ENCODE peak calls at places on chromosomes 1 and 21, in ten cellular contexts. I is upper lobe of right lung, P is HFF-Myc, K is astrocyte of the spinal cord, H is heart left ventricle, C is pancreas, D is choroid plexus epithelial cell, U is GM13977, O is prostate gland, V is mammary epithelial cell. Z is an unnamed sample.

GRCh38 chr1:43924516-43924915 is 9.1 kb upstream of the ARTN start:
- DNase-seq in K (no peak), D (no peak), V (peak), O (no peak), H (no peak), P (no peak), C (no peak), U (no peak), I (no peak), Z (no peak)

GRCh38 chr1:90716243-90716551 is 905 bp downstream of the BARHL2 start:
- DNase-seq in I (no peak), U (peak), C (no peak), H (no peak), P (no peak), D (no peak), K (no peak), V (no peak), O (no peak), Z (no peak)

GRCh38 chr1:100422065-100422464 is 69.8 kb downstream of the CDC14A start:
- DNase-seq in I (no peak), V (no peak), D (no peak), U (no peak), C (no peak), K (no peak), O (no peak), H (no peak), P (no peak), Z (no peak)

GRCh38 chr1:94274561-94274960 is 37.2 kb upstream of the ARHGAP29 start:
- DNase-seq in H (no peak), C (no peak), I (no peak), D (no peak), P (no peak), K (no peak), O (no peak), V (no peak), U (no peak), Z (no peak)

GRCh38 chr1:39293375-39294070 is 89.0 kb downstream of the MACF1 start:
- DNase-seq in P (no peak), D (no peak), C (no peak), U (no peak), O (no peak), I (no peak), H (no peak), V (no peak), K (peak), Z (no peak)

GRCh38 chr1:93964777-93965200 is 55.6 kb upstream of the GCLM start:
- DNase-seq in K (peak), O (no peak), P (no peak), D (peak), I (no peak), H (no peak), V (peak), U (peak), C (no peak), Z (no peak)

GRCh38 chr1:248873993-248874671 is 15.2 kb upstream of the ZNF692 start:
- DNase-seq in I (peak), O (peak), D (peak), C (peak), P (peak), U (peak), H (peak), V (peak), K (no peak), Z (no peak)

GRCh38 chr1:87826639-87827345 is 498.1 kb downstream of the LMO4 start:
- DNase-seq in O (no peak), P (peak), V (peak), I (no peak), C (no peak), U (peak), K (peak), H (peak), D (peak), Z (no peak)

GRCh38 chr21:20971296-20971921 is 26.8 kb upstream of the NCAM2 start:
- DNase-seq in K (peak), I (no peak), C (no peak), V (no peak), H (peak), O (no peak), P (peak), U (no peak), D (peak), Z (no peak)

GRCh38 chr1:201686709-201687455 is 142.1 kb upstream of the IPO9 start:
- DNase-seq in K (no peak), V (no peak), P (no peak), C (peak), O (no peak), I (no peak), D (no peak), U (no peak), H (no peak), Z (no peak)

GRCh38 chr1:97740891-97741290 is 179.9 kb downstream of the DPYD start:
- DNase-seq in P (no peak), H (no peak), V (no peak), I (no peak), O (no peak), K (no peak), C (no peak), D (no peak), U (no peak), Z (no peak)

GRCh38 chr1:17665950-17666720 is 89.0 kb upstream of the ACTL8 start:
- DNase-seq in C (no peak), P (no peak), O (no peak), U (no peak), H (no peak), K (no peak), D (no peak), V (peak), I (no peak), Z (no peak)

GRCh38 chr1:67942269-67942668 is 108.2 kb downstream of the DIRAS3 start:
- DNase-seq in I (no peak), K (peak), P (no peak), V (no peak), O (no peak), C (no peak), D (peak), U (no peak), H (no peak), Z (no peak)

GRCh38 chr1:75265792-75266191 is 131.6 kb downstream of the LHX8 start:
- DNase-seq in H (no peak), D (peak), P (peak), U (peak), O (no peak), C (no peak), I (no peak), V (peak), K (peak), Z (no peak)

GRCh38 chr1:233867028-233867427 is 37.4 kb upstream of the SLC35F3 start:
- DNase-seq in V (no peak), D (no peak), P (no peak), C (no peak), H (no peak), I (no peak), K (no peak), U (no peak), O (no peak), Z (no peak)
- TF ChIP-seq CTCF in V (no peak), D (no peak), P (no peak), C (no peak), H (no peak), I (no peak), K (no peak), U (no peak), O (no peak), Z (no peak)

GRCh38 chr1:951364-951763 is 7.7 kb downstream of the NOC2L start:
- DNase-seq in K (no peak), C (no peak), P (no peak), I (no peak), H (no peak), U (no peak), O (no peak), V (no peak), D (no peak), Z (no peak)
- TF ChIP-seq CTCF in K (peak), C (no peak), P (peak), I (no peak), H (no peak), U (peak), O (no peak), V (peak), D (peak), Z (peak)

GRCh38 chr1:41779350-41779749 is 139.4 kb downstream of the HIVEP3 start:
- DNase-seq in D (no peak), C (no peak), U (no peak), O (no peak), K (no peak), H (no peak), V (no peak), P (no peak), I (no peak), Z (no peak)
- TF ChIP-seq CTCF in D (peak), C (no peak), U (peak), O (no peak), K (peak), H (no peak), V (no peak), P (peak), I (no peak), Z (peak)

DNA sequence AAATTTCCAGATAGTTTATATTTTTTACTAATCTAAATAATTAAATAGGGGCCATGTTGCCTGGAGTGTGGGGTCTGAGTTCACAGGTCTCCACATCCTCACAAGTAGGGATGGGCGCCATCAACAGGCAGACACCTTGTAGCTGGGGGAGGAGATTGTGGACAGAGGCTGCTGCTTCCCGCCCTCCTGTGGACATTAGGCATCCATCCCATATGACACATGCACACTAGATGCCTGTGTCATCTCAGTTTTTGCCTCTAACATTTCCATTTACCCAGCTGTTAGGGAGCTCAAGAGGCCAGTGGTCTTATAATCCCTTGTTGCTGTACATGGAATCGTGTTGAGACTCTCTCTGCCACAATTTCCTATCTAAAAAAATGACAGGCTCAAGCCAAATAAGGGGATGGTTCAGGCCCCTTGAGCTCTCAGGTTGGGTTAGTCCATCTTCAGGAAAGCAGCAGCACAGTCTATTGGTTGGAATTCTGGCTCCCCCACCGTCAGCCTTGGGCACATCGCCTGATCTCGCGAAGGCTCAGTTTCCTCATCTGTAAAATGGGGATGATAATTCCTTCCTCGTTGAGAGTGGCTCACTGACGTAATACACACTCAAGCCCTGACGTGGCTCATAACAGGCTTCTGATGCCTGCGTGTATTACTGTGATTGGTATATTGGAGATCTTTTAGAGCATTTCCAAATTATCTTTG is 13.6 kb downstream of the LHX4 start:
- DNase-seq in K (no peak), D (no peak), H (no peak), C (no peak), I (no peak), P (no peak), O (no peak), U (no peak), V (no peak), Z (no peak)
- TF ChIP-seq CTCF in K (no peak), D (no peak), H (no peak), C (no peak), I (no peak), P (no peak), O (no peak), U (no peak), V (no peak), Z (no peak)

DNA sequence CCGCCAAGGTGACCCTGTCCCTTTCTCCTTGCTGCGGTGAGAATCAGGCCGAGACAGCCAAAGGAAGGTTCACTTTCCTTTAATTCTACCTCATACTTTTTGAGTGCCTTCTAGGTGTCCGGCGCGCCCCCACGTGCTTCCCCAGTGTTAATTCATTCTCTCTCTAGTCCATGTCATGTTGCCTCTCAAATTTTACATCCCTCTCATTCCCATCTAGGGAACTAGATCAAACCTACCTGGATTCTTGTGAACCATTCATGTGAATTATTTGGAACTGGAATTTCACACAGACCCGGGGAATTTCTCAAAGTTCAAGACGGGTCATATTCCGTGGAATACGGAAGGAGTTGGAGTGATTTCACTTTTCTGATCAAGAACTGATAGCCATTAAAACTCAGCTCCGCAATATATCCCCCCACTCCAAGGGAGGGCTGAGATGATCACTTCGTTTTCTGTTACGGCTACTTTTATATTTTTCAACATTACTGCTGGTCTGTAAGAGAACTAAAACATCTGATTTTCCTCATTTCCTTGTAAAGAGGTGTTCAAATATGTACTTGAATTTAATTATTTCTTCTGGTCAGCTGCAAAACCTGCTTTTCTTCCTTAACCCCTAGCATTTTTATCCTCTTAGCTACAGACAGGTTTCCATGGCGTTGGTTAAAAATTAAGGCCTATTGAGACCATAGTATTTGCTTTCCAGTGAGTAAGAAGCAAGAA is 1.0 kb upstream of the ENO1 start:
- DNase-seq in C (no peak), U (no peak), D (peak), K (peak), P (no peak), H (no peak), O (no peak), I (no peak), V (no peak), Z (no peak)
- TF ChIP-seq CTCF in C (no peak), U (peak), D (peak), K (peak), P (no peak), H (no peak), O (peak), I (no peak), V (peak), Z (peak)

DNA sequence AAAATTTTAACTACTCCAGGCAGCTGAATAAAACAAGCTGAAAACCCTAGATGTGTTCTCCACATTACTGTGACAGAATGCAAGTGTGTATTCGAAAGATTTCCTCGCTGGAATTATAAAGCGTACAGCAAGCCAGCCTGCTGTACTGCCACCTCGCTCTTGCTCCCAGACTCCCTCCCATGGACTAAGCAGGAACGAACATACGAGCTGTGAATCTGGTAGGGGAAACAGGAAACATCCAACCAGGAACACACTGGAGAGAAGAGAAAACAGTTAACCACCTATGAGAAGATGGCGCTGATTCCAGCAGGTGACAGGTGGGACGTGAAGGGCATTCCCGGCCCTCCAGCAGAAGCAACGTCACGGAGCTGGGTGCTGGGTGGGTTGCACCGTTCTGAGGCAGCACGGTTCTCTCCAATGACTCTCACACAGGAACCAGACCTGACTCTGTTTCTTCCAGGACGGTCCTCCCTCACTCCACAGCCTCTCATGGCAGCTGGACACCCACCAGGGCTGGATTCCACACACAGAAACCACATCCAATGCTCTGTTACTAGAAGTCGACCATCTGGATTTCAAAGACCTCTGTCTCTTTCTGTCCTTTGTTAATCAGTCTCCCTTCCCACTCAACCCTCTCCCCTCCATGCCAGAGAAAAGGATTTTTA is 219.2 kb downstream of the RERE start:
- DNase-seq in P (no peak), I (no peak), V (no peak), O (peak), C (peak), K (peak), D (peak), H (peak), U (no peak), Z (no peak)
- TF ChIP-seq CTCF in P (peak), I (peak), V (no peak), O (peak), C (no peak), K (peak), D (peak), H (peak), U (no peak), Z (peak)

DNA sequence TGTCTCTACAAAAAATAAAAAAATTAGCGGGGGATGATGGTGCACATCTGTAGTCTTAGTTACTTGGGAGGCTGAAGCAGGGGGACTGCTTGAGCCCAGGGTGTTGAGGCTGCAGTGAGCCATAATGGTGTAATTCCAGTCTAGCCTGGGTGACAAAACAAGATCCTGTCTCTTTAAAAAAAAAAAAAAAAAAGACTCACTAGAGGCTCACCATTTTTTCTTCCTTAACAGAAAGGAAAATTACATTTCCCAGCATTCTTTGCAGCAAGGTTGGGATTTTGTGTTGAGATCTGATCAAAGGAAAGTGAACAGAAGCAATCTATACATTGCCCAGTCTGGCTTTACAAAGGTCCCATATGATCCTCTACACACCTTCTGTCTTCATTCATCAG is 21.5 kb downstream of the GFI1 start:
- DNase-seq in U (no peak), C (no peak), D (no peak), H (no peak), V (no peak), K (no peak), I (no peak), O (no peak), P (no peak), Z (no peak)
- TF ChIP-seq CTCF in U (no peak), C (no peak), D (no peak), H (no peak), V (no peak), K (no peak), I (no peak), O (no peak), P (no peak), Z (no peak)

DNA sequence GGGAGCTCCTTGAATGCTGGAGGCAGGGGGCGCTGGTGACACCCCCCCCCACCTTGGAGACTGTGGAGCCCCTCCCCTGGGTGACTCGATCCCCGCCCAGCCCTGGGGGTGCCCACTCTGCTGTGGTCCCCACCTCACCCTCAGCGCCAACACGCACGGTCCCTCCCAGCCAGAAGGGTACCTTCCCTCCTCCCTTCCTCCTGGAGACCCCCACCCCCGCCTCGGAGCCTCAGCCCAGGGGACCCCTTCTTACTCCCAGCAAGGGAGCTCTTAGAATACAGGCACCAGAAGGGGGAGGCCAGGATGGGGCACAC is 5.6 kb downstream of the PLEKHG5 start:
- DNase-seq in P (no peak), K (no peak), U (no peak), V (no peak), H (no peak), I (no peak), D (no peak), O (no peak), C (no peak), Z (no peak)
- TF ChIP-seq CTCF in P (no peak), K (peak), U (no peak), V (no peak), H (no peak), I (no peak), D (peak), O (no peak), C (no peak), Z (no peak)

DNA sequence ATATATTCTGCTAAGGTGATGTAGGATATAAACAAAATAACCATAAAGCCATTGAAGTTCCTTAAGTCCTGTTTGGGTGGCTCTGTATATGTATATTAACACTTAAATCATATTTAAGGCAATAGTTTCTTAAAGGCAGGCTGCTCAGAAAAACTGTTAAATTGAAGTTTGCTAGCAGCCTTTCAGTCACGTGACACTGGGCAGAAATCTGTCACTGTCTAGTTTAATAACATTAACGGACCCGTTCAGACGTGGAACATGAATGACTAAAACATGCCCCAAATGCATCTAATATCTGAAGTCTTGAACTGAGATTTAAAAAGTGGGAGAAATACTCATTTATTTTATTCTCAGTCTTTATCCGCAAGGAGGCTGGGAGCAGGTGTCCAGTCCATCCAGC is 3.3 kb upstream of the SPATA1 start:
- DNase-seq in I (no peak), O (no peak), P (no peak), K (no peak), D (no peak), C (no peak), H (no peak), U (no peak), V (no peak), Z (no peak)
- TF ChIP-seq CTCF in I (no peak), O (no peak), P (no peak), K (no peak), D (no peak), C (no peak), H (no peak), U (no peak), V (no peak), Z (no peak)

Z was measured in chondrocyte.